ENCODE peak calls at places on chromosomes 7 and 10, in eight cellular contexts. G is heart right ventricle; Z is MV-4-11; W is activated CD8-positive, alpha-beta memory T cell treated with anti-CD3 and anti-CD28 coated beads, Interleukin-2, amount 50 U/mL, for 4 hours; A is naive thymus-derived CD8-positive, alpha-beta T cell; O is bronchial epithelial cell; S is endothelial cell; D is upper lobe of right lung. K is an unnamed sample.

GRCh38 chr7:129421717-129422250 is 12.4 kb upstream of the STRIP2 start:
- DNase-seq in Z (no peak), O (no peak), S (no peak), D (no peak), G (no peak), A (no peak), W (no peak), K (no peak)

GRCh38 chr7:42237162-42237821 is at the start of gene GLI3:
- DNase-seq in O (peak), G (peak), Z (peak), D (peak), W (no peak), S (peak), A (no peak), K (no peak)

GRCh38 chr7:139651308-139651707 is 126.5 kb downstream of the HIPK2 start:
- DNase-seq in Z (no peak), S (no peak), G (no peak), O (peak), A (no peak), D (no peak), W (no peak), K (peak)

GRCh38 chr7:92716825-92717580 is 119.4 kb downstream of the CDK6 start:
- DNase-seq in O (no peak), Z (no peak), W (no peak), G (no peak), S (no peak), D (no peak), A (no peak), K (no peak)

GRCh38 chr10:113056030-113056429 is 106.0 kb downstream of the TCF7L2 start:
- DNase-seq in G (no peak), W (no peak), O (no peak), S (no peak), D (no peak), A (no peak), Z (no peak), K (no peak)

GRCh38 chr7:47783456-47784240 is 164.6 kb downstream of the PKD1L1 start:
- DNase-seq in S (no peak), Z (no peak), D (no peak), A (no peak), G (no peak), O (peak), W (no peak), K (no peak)

GRCh38 chr7:4144801-4145470 is 537.2 kb upstream of the FOXK1 start:
- DNase-seq in G (peak), W (no peak), O (no peak), D (no peak), Z (no peak), A (no peak), S (no peak), K (no peak)

GRCh38 chr10:5888843-5889623 is 660 bp downstream of the ANKRD16 start:
- DNase-seq in W (no peak), S (peak), G (no peak), O (peak), A (peak), Z (peak), D (peak), K (no peak)

GRCh38 chr7:72182036-72182435 is 230.1 kb downstream of the CALN1 start:
- DNase-seq in S (no peak), O (no peak), W (no peak), Z (no peak), A (no peak), G (no peak), D (no peak), K (no peak)

K was measured in CD14-positive monocyte.